ENCODE peak calls at places on chromosomes 12 and 14, in eight cellular contexts. V is OCI-LY7, I is ovary, D is Peyer's patch, Z is HepG2, W is lower leg skin, J is uterus, Y is right lobe of liver. C is an unnamed sample.

GRCh38 chr14:69573205-69573840 is 1.3 kb downstream of the CCDC177 start:
- DNase-seq in D (no peak), V (no peak), Z (no peak), Y (no peak), J (no peak), W (no peak), I (no peak), C (no peak)

GRCh38 chr12:32651151-32651955 is 27.7 kb upstream of the DNM1L start:
- DNase-seq in W (no peak), I (no peak), D (no peak), V (no peak), Z (peak), J (no peak), Y (no peak), C (no peak)

GRCh38 chr14:106141242-106142220 is 615.1 kb downstream of the TMEM121 start:
- DNase-seq in I (no peak), Y (no peak), Z (no peak), W (no peak), D (no peak), V (no peak), J (no peak), C (no peak)

GRCh38 chr12:70068743-70069142 is 174.5 kb upstream of the CNOT2 start:
- DNase-seq in J (no peak), W (no peak), I (no peak), Z (no peak), V (no peak), Y (no peak), D (no peak), C (no peak)

GRCh38 chr12:117193903-117194302 is 3.6 kb upstream of the FBXO21 start:
- DNase-seq in Y (no peak), W (no peak), I (no peak), D (no peak), J (no peak), Z (no peak), V (no peak), C (no peak)

GRCh38 chr14:64684091-64684490 is 20.1 kb upstream of the PLEKHG3 start:
- DNase-seq in D (peak), Y (no peak), I (peak), Z (peak), V (no peak), W (no peak), J (peak), C (peak)

GRCh38 chr12:80838708-80839107 is 99.0 kb downstream of the LIN7A start:
- DNase-seq in W (no peak), Y (no peak), Z (peak), V (no peak), J (no peak), I (no peak), D (no peak), C (peak)

GRCh38 chr12:114661245-114661644 is 22.7 kb downstream of the TBX3 start:
- DNase-seq in I (no peak), W (no peak), V (no peak), Z (no peak), Y (no peak), J (peak), D (no peak), C (no peak)

GRCh38 chr12:22039361-22039760 is 6.7 kb upstream of the CMAS start:
- DNase-seq in Y (no peak), J (no peak), V (no peak), D (no peak), I (no peak), Z (no peak), W (no peak), C (no peak)

GRCh38 chr12:727321-727720 is 25.1 kb upstream of the WNK1 start:
- DNase-seq in J (no peak), V (no peak), D (no peak), I (no peak), Z (no peak), W (no peak), Y (no peak), C (peak)

GRCh38 chr14:99763527-99764221 is 29.5 kb upstream of the EML1 start:
- DNase-seq in J (peak), V (no peak), Z (no peak), D (no peak), I (no peak), Y (peak), W (no peak), C (no peak)

GRCh38 chr12:131204416-131205311 is 251.0 kb downstream of the ADGRD1 start:
- DNase-seq in Z (no peak), Y (no peak), J (no peak), I (no peak), W (peak), D (no peak), V (no peak), C (no peak)

GRCh38 chr14:26808407-26808806 is 210.6 kb upstream of the NOVA1 start:
- DNase-seq in J (no peak), D (no peak), I (no peak), Z (no peak), W (no peak), Y (no peak), V (no peak), C (peak)

GRCh38 chr12:98188649-98189048 is 326.7 kb upstream of the TMPO start:
- DNase-seq in Z (no peak), I (no peak), Y (no peak), V (no peak), J (no peak), D (no peak), W (no peak), C (no peak)

GRCh38 chr12:132954471-132955048 is 1.5 kb downstream of the ZNF605 start:
- DNase-seq in J (no peak), Y (no peak), W (peak), D (peak), V (no peak), Z (no peak), I (no peak), C (peak)

GRCh38 chr12:123389560-123390351 is 5.8 kb downstream of the KMT5A start:
- DNase-seq in W (peak), Z (peak), J (no peak), D (peak), V (peak), I (peak), Y (peak), C (no peak)

GRCh38 chr12:1217191-1217949 is 226.3 kb downstream of the ERC1 start:
- DNase-seq in I (no peak), D (no peak), Z (no peak), Y (no peak), W (no peak), V (no peak), J (no peak), C (peak)

GRCh38 chr12:93145086-93145485 is 216.0 kb upstream of the EEA1 start:
- DNase-seq in I (no peak), D (no peak), Y (no peak), V (no peak), Z (no peak), J (no peak), W (no peak), C (peak)

GRCh38 chr12:108313609-108314331 is 25.3 kb downstream of the CMKLR1 start:
- DNase-seq in W (no peak), V (peak), Z (peak), D (peak), J (no peak), Y (peak), I (no peak), C (no peak)

GRCh38 chr14:100842799-100843198 is 16.9 kb downstream of the MEG3 start:
- DNase-seq in W (no peak), V (no peak), D (no peak), I (peak), Y (no peak), Z (no peak), J (peak), C (peak)

GRCh38 chr14:39988939-39989338 is 556.7 kb upstream of the FBXO33 start:
- DNase-seq in V (peak), W (no peak), D (no peak), Y (no peak), I (no peak), Z (peak), J (no peak), C (no peak)

GRCh38 chr14:68232643-68233055 is 413.1 kb downstream of the RAD51B start:
- DNase-seq in V (no peak), Y (peak), Z (peak), D (peak), W (no peak), J (peak), I (no peak), C (peak)

GRCh38 chr14:26424537-26424936 is 173.3 kb downstream of the NOVA1 start:
- DNase-seq in Y (no peak), I (no peak), Z (no peak), W (no peak), J (no peak), V (no peak), D (no peak), C (no peak)

GRCh38 chr14:100106260-100106659 is 41.0 kb downstream of the EVL start:
- DNase-seq in D (peak), W (peak), Y (no peak), I (peak), J (no peak), Z (no peak), V (no peak), C (no peak)

GRCh38 chr12:52293926-52294325 is 2.6 kb upstream of the KRT81 start:
- DNase-seq in W (peak), J (no peak), Y (no peak), Z (no peak), D (no peak), I (no peak), V (no peak), C (no peak)

GRCh38 chr12:27013606-27014084 is 539 bp downstream of the TM7SF3 start:
- DNase-seq in Z (no peak), Y (no peak), D (no peak), J (no peak), W (peak), I (no peak), V (peak), C (peak)

GRCh38 chr12:75481013-75481705 is 604 bp downstream of the GLIPR1 start:
- DNase-seq in W (no peak), V (peak), I (no peak), J (no peak), D (no peak), Z (no peak), Y (no peak), C (peak)

GRCh38 chr14:102500190-102500661 is 9.3 kb downstream of the ANKRD9 start:
- DNase-seq in Y (no peak), I (no peak), V (no peak), J (peak), W (peak), D (peak), Z (no peak), C (peak)

GRCh38 chr14:31229638-31230229 is 22.1 kb upstream of the HECTD1 start:
- DNase-seq in W (peak), Z (peak), V (no peak), Y (peak), J (peak), D (peak), I (peak), C (peak)

GRCh38 chr12:94614288-94614721 is 36.1 kb downstream of the TMCC3 start:
- DNase-seq in V (no peak), Z (no peak), I (no peak), J (no peak), Y (no peak), W (no peak), D (peak), C (no peak)

GRCh38 chr14:32986791-32987545 is 48.3 kb downstream of the NPAS3 start:
- DNase-seq in Y (no peak), D (no peak), Z (no peak), V (no peak), I (no peak), W (no peak), J (no peak), C (peak)

GRCh38 chr14:31059152-31059924 is 33.2 kb upstream of the STRN3 start:
- DNase-seq in Z (peak), Y (peak), J (peak), V (no peak), D (no peak), I (peak), W (no peak), C (peak)

GRCh38 chr12:111220363-111220762 is 148.5 kb downstream of the PHETA1 start:
- DNase-seq in Y (no peak), D (no peak), J (no peak), W (no peak), I (no peak), Z (no peak), V (no peak), C (no peak)

DNA sequence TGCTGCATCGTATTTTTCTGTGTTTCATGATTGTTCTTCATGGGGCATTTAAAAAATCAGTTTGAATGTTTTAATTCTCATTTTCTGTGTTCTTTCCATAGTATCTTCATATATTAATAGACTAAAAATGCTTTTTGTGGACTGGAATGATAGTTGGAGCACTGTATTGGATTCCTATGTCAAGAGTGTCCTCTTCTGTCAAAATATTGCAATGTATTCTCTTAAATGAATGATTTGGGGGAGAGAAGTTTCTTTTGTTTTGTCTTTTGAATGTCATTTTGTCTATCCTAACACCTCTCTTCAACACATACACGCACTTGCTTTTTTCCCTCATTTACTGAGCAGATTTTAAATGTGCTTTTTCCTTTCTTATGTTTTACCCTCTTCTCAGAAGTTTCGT is 4.7 kb upstream of the EIF2S3B start:
- DNase-seq in Y (no peak), I (no peak), J (no peak), V (peak), W (no peak), D (no peak), Z (no peak), C (peak)
- TF ChIP-seq CTCF in Y (no peak), I (no peak), J (no peak), V (peak), W (no peak), D (no peak), Z (peak), C (peak)

GRCh38 chr12:65603428-65604351 is 220.6 kb upstream of the HMGA2 start:
- DNase-seq in V (no peak), J (peak), I (no peak), Z (no peak), Y (no peak), W (no peak), D (peak), C (peak)

GRCh38 chr12:65605019-65605418 is 219.3 kb upstream of the HMGA2 start:
- DNase-seq in J (no peak), Z (no peak), W (no peak), I (no peak), D (no peak), V (no peak), Y (no peak), C (no peak)

GRCh38 chr12:65602579-65603295 is 221.5 kb upstream of the HMGA2 start:
- DNase-seq in W (peak), I (peak), Y (peak), Z (peak), V (peak), D (peak), J (peak), C (peak)

GRCh38 chr12:65598688-65599087 is 225.6 kb upstream of the HMGA2 start:
- DNase-seq in Y (no peak), W (no peak), I (no peak), D (no peak), Z (no peak), V (no peak), J (no peak), C (no peak)

GRCh38 chr12:65602191-65602578 is 222.1 kb upstream of the HMGA2 start:
- DNase-seq in I (no peak), V (no peak), J (no peak), Z (no peak), W (no peak), D (no peak), Y (no peak), C (no peak)
- H3K4me3 ChIP-seq in I (no peak), V (no peak), J (no peak), Z (no peak), W (no peak), D (no peak), Y (no peak), C (peak)

GRCh38 chr12:56205445-56205844 is 16.2 kb upstream of the SMARCC2 start:
- DNase-seq in V (peak), Z (no peak), Y (no peak), J (no peak), W (no peak), D (no peak), I (no peak), C (no peak)
- TF ChIP-seq CTCF in V (peak), Z (no peak), Y (no peak), J (no peak), W (no peak), D (no peak), I (no peak), C (no peak)

DNA sequence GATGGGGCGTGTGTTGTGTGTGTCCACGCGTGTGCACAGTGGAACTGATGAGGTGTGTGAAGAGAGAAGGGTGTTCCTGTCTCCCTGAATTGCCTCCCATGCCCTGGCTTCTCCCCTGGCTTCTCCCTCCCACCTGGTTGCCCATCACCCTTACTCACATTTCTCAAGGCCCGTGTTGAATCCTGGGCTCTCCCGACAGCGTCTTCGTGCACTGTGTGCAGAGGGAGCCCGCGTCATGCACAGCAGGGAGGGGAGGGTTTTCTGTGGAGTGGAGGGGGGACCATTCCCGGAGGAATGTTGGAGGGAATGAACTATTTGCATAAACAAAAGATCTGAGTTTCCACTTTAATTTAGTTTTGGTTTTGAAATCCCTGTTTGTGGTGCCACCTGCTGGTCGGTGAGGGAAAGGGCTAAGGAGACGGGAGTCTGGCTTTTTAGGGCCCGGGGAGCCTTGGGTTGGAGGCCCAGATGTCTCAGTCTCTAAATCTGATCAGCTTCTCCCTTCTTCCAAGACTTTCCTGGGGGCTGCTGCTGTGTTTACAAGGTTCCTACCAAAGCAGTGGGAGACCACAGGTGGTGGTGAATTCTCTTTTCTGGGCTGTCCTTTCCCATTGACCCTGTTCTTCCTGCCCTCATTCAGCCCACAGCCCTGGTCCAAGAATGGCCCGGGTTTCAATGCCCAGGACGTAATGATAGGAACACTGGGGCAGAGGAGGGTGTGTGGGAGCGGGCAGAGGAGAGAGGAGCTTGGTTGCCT is at the start of gene C1R:
- DNase-seq in W (peak), J (peak), Z (peak), I (peak), D (peak), Y (peak), V (peak), C (peak)
- H3K4me3 ChIP-seq in W (peak), J (peak), Z (peak), I (peak), D (peak), Y (peak), V (no peak), C (peak)

GRCh38 chr12:53300187-53300586 is 692 bp downstream of the MYG1 start:
- DNase-seq in Z (no peak), V (no peak), J (no peak), W (no peak), D (no peak), I (no peak), Y (no peak), C (peak)

GRCh38 chr12:53298154-53298553 is 1.3 kb upstream of the MYG1 start:
- DNase-seq in D (no peak), J (no peak), W (no peak), Y (no peak), I (no peak), V (no peak), Z (no peak), C (peak)

GRCh38 chr12:53302903-53303302 is 3.4 kb downstream of the MYG1 start:
- DNase-seq in V (no peak), I (no peak), W (no peak), D (no peak), J (no peak), Y (no peak), Z (no peak), C (no peak)

GRCh38 chr12:53299101-53299453 is 418 bp upstream of the MYG1 start:
- DNase-seq in I (no peak), W (no peak), Z (peak), V (peak), Y (no peak), J (no peak), D (no peak), C (peak)

GRCh38 chr12:53299454-53300180 is at the start of gene MYG1:
- DNase-seq in D (peak), Y (peak), I (peak), J (peak), V (peak), W (peak), Z (peak), C (peak)
- TF ChIP-seq CTCF in D (peak), Y (no peak), I (no peak), J (no peak), V (no peak), W (no peak), Z (peak), C (peak)

GRCh38 chr12:62601765-62602444 is 135.3 kb downstream of the MON2 start:
- DNase-seq in I (no peak), V (peak), Z (peak), J (no peak), W (no peak), D (no peak), Y (no peak), C (no peak)
- H3K4me3 ChIP-seq in I (peak), V (peak), Z (peak), J (peak), W (peak), D (peak), Y (peak), C (peak)

C was measured in AG10803.